ENCODE peak calls at places on chromosomes 7 and 10, in seven cellular contexts. P is CMK, X is fibroblast of lung, N is stomach, O is T-helper 1 cell, R is globus pallidus, Z is adrenal gland. B is an unnamed sample.
A peak's percentile ranks its signal among the peaks of the same experiment; 100 is the strongest.

GRCh38 chr10:127863231-127863825 is 29.4 kb downstream of the CLRN3 start:
- DNase-seq in P (no peak), X (peak; percentile 12), N (no peak), O (no peak), R (no peak), Z (no peak), B (no peak)

GRCh38 chr7:32586291-32587221 is 91.3 kb downstream of the AVL9 start:
- DNase-seq in P (no peak), X (peak; percentile 95), N (no peak), O (no peak), R (no peak), Z (peak; percentile 12), B (no peak)

GRCh38 chr7:36971515-36972139 is 247.3 kb upstream of the AOAH start:
- DNase-seq in P (no peak), X (no peak), N (peak; percentile 49), O (no peak), R (no peak), Z (no peak), B (no peak)

GRCh38 chr7:77989981-77990566 is 191.5 kb downstream of the PHTF2 start:
- DNase-seq in P (no peak), X (no peak), N (peak; percentile 27), O (no peak), R (no peak), Z (no peak), B (no peak)

GRCh38 chr10:113000876-113001598 is 51.0 kb downstream of the TCF7L2 start:
- DNase-seq in P (no peak), X (no peak), N (no peak), O (no peak), R (no peak), Z (peak; percentile 54), B (no peak)

GRCh38 chr7:130844811-130845580 is 111.0 kb upstream of the KLF14 start:
- DNase-seq in P (no peak), X (peak; percentile 78), N (no peak), O (no peak), R (no peak), Z (peak; percentile 53), B (no peak)

GRCh38 chr7:129571201-129571600 is 40.3 kb upstream of the NRF1 start:
- DNase-seq in P (no peak), X (no peak), N (no peak), O (no peak), R (no peak), Z (no peak), B (no peak)

GRCh38 chr10:44186150-44186549 is 198.7 kb downstream of the CXCL12 start:
- DNase-seq in P (no peak), X (peak; percentile 70), N (no peak), O (no peak), R (no peak), Z (no peak), B (no peak)

GRCh38 chr7:76507723-76508406 is 2.5 kb upstream of the UPK3B start:
- DNase-seq in P (no peak), X (no peak), N (no peak), O (no peak), R (no peak), Z (peak; percentile 39), B (no peak)

GRCh38 chr7:25726682-25727357 is 425.2 kb upstream of the NFE2L3 start:
- DNase-seq in P (no peak), X (no peak), N (no peak), O (no peak), R (no peak), Z (no peak), B (no peak)

GRCh38 chr10:100100651-100101525 is 19.2 kb upstream of the CPN1 start:
- DNase-seq in P (peak; percentile 7), X (peak; percentile 9), N (no peak), O (no peak), R (no peak), Z (no peak), B (no peak)

GRCh38 chr7:107327986-107328569 is 141.8 kb upstream of the GPR22 start:
- DNase-seq in P (no peak), X (peak; percentile 50), N (no peak), O (no peak), R (no peak), Z (no peak), B (no peak)

GRCh38 chr7:79952399-79952798 is 182.2 kb upstream of the GNAI1 start:
- DNase-seq in P (no peak), X (no peak), N (no peak), O (no peak), R (no peak), Z (no peak), B (no peak)

GRCh38 chr7:121945066-121945848 is 72.3 kb downstream of the PTPRZ1 start:
- DNase-seq in P (no peak), X (peak; percentile 1), N (no peak), O (no peak), R (no peak), Z (no peak), B (no peak)

GRCh38 chr7:121608785-121609184 is 212.7 kb upstream of the FAM3C start:
- DNase-seq in P (no peak), X (no peak), N (no peak), O (no peak), R (no peak), Z (peak; percentile 79), B (no peak)

GRCh38 chr7:142802301-142802700 is 31.5 kb downstream of the PRSS2 start:
- DNase-seq in P (no peak), X (no peak), N (no peak), O (no peak), R (no peak), Z (no peak), B (no peak)

GRCh38 chr10:74293686-74294365 is 142.8 kb downstream of the ADK start:
- DNase-seq in P (no peak), X (peak; percentile 87), N (no peak), O (no peak), R (no peak), Z (no peak), B (no peak)

GRCh38 chr10:110530131-110530831 is 32.6 kb downstream of the DUSP5 start:
- DNase-seq in P (no peak), X (peak; percentile 56), N (no peak), O (no peak), R (no peak), Z (peak; percentile 32), B (no peak)

GRCh38 chr7:12569673-12570072 is 847 bp upstream of the SCIN start:
- DNase-seq in P (no peak), X (no peak), N (no peak), O (no peak), R (no peak), Z (no peak), B (no peak)

GRCh38 chr10:127196227-127196954 is at the start of gene INSYN2A:
- DNase-seq in P (no peak), X (peak; percentile 65), N (no peak), O (no peak), R (peak; percentile 54), Z (peak; percentile 16), B (no peak)

GRCh38 chr7:155721056-155721455 is 76.6 kb downstream of the RBM33 start:
- DNase-seq in P (no peak), X (no peak), N (no peak), O (no peak), R (no peak), Z (no peak), B (no peak)

GRCh38 chr7:27546610-27547009 is 116.1 kb downstream of the HIBADH start:
- DNase-seq in P (no peak), X (no peak), N (no peak), O (no peak), R (no peak), Z (no peak), B (no peak)

GRCh38 chr7:87317691-87318245 is 27.7 kb upstream of the CROT start:
- DNase-seq in P (no peak), X (no peak), N (no peak), O (no peak), R (no peak), Z (no peak), B (no peak)

GRCh38 chr7:130048906-130049305 is 2.3 kb downstream of the ZC3HC1 start:
- DNase-seq in P (no peak), X (no peak), N (no peak), O (no peak), R (no peak), Z (no peak), B (no peak)

GRCh38 chr7:116801092-116801710 is 61.2 kb upstream of the CAPZA2 start:
- DNase-seq in P (no peak), X (peak; percentile 96), N (no peak), O (no peak), R (no peak), Z (no peak), B (no peak)

GRCh38 chr7:44259547-44260457 is 59.0 kb downstream of the YKT6 start:
- DNase-seq in P (no peak), X (peak; percentile 96), N (no peak), O (no peak), R (peak; percentile 26), Z (peak; percentile 89), B (no peak)

GRCh38 chr7:158827411-158828342 is 1.6 kb downstream of the ESYT2 start:
- DNase-seq in P (no peak), X (peak; percentile 40), N (no peak), O (no peak), R (no peak), Z (peak; percentile 44), B (peak; percentile 40)

GRCh38 chr10:113038985-113039384 is 88.9 kb downstream of the TCF7L2 start:
- DNase-seq in P (no peak), X (no peak), N (no peak), O (no peak), R (no peak), Z (no peak), B (no peak)

GRCh38 chr10:121610798-121611325 is 12.6 kb upstream of the FGFR2 start:
- DNase-seq in P (no peak), X (peak; percentile 25), N (no peak), O (no peak), R (no peak), Z (no peak), B (no peak)

GRCh38 chr7:44787041-44787440 is 9.4 kb upstream of the PPIA start:
- DNase-seq in P (no peak), X (no peak), N (no peak), O (no peak), R (no peak), Z (no peak), B (no peak)

GRCh38 chr7:27842851-27843250 is 102.9 kb downstream of the TAX1BP1 start:
- DNase-seq in P (no peak), X (no peak), N (no peak), O (no peak), R (no peak), Z (no peak), B (no peak)

GRCh38 chr7:34016876-34017275 is 111.5 kb downstream of the BMPER start:
- DNase-seq in P (no peak), X (no peak), N (no peak), O (no peak), R (no peak), Z (no peak), B (no peak)

GRCh38 chr7:108181073-108181985 is 51.2 kb upstream of the LAMB4 start:
- DNase-seq in P (peak; percentile 7), X (peak; percentile 45), N (no peak), O (no peak), R (peak; percentile 58), Z (no peak), B (no peak)

GRCh38 chr10:114304566-114305421 is 65.7 kb downstream of the VWA2 start:
- DNase-seq in P (no peak), X (no peak), N (peak; percentile 59), O (peak; percentile 52), R (no peak), Z (peak; percentile 41), B (peak; percentile 58)

B was measured in naive thymus-derived CD8-positive, alpha-beta T cell.